ENCODE peak calls at places on chromosomes 12 and 14, in eight cellular contexts. One of them, this sample, is unnamed.

GRCh38 chr12:57627504-57628279 is 5.3 kb downstream of the B4GALNT1 start:
- DNase-seq in HEK293T: no peak
- DNase-seq in AG09319: no peak
- DNase-seq in heart right ventricle: no peak
- DNase-seq in activated T-cell treated with anti-CD3 and anti-CD28 coated beads for 1 hour: no peak
- DNase-seq in stimulated activated CD4-positive, alpha-beta T cell treated with anti-CD3 and anti-CD28 coated beads, TNF-alpha, amount 100 ng/mL, for 1 hour: no peak
- DNase-seq in CD8-positive, alpha-beta memory T cell: no peak
- DNase-seq in activated T-helper 1 cell treated with anti-CD3 and anti-CD28 coated beads, Interleukin-12 subunit alpha, Interleukin-12 subunit beta, Interleukin-2, Interleukin-4 antibody, amounts not matched to agents 30 ng/mL and 10 ng/mL and 1 ng/mL, durations not matched to agents 14 hours and 24 hours and 36 hours: no peak
- DNase-seq in this sample: no peak

GRCh38 chr14:71716371-71716770 is 215.9 kb upstream of the RGS6 start:
- DNase-seq in HEK293T: no peak
- DNase-seq in activated T-helper 1 cell treated with anti-CD3 and anti-CD28 coated beads, Interleukin-12 subunit alpha, Interleukin-12 subunit beta, Interleukin-2, Interleukin-4 antibody, amounts not matched to agents 30 ng/mL and 10 ng/mL and 1 ng/mL, durations not matched to agents 14 hours and 24 hours and 36 hours: no peak
- DNase-seq in heart right ventricle: no peak
- DNase-seq in stimulated activated CD4-positive, alpha-beta T cell treated with anti-CD3 and anti-CD28 coated beads, TNF-alpha, amount 100 ng/mL, for 1 hour: no peak
- DNase-seq in AG09319: no peak
- DNase-seq in CD8-positive, alpha-beta memory T cell: no peak
- DNase-seq in activated T-cell treated with anti-CD3 and anti-CD28 coated beads for 1 hour: no peak
- DNase-seq in this sample: peak; percentile 70

GRCh38 chr14:105123981-105124836 is 44.4 kb downstream of the JAG2 start:
- DNase-seq in CD8-positive, alpha-beta memory T cell: no peak
- DNase-seq in activated T-cell treated with anti-CD3 and anti-CD28 coated beads for 1 hour: no peak
- DNase-seq in heart right ventricle: no peak
- DNase-seq in activated T-helper 1 cell treated with anti-CD3 and anti-CD28 coated beads, Interleukin-12 subunit alpha, Interleukin-12 subunit beta, Interleukin-2, Interleukin-4 antibody, amounts not matched to agents 30 ng/mL and 10 ng/mL and 1 ng/mL, durations not matched to agents 14 hours and 24 hours and 36 hours: no peak
- DNase-seq in AG09319: no peak
- DNase-seq in stimulated activated CD4-positive, alpha-beta T cell treated with anti-CD3 and anti-CD28 coated beads, TNF-alpha, amount 100 ng/mL, for 1 hour: no peak
- DNase-seq in HEK293T: no peak
- DNase-seq in this sample: no peak

GRCh38 chr14:75438486-75439080 is 10.8 kb downstream of the JDP2 start:
- DNase-seq in AG09319: no peak
- DNase-seq in CD8-positive, alpha-beta memory T cell: no peak
- DNase-seq in heart right ventricle: no peak
- DNase-seq in stimulated activated CD4-positive, alpha-beta T cell treated with anti-CD3 and anti-CD28 coated beads, TNF-alpha, amount 100 ng/mL, for 1 hour: no peak
- DNase-seq in HEK293T: no peak
- DNase-seq in activated T-helper 1 cell treated with anti-CD3 and anti-CD28 coated beads, Interleukin-12 subunit alpha, Interleukin-12 subunit beta, Interleukin-2, Interleukin-4 antibody, amounts not matched to agents 30 ng/mL and 10 ng/mL and 1 ng/mL, durations not matched to agents 14 hours and 24 hours and 36 hours: no peak
- DNase-seq in activated T-cell treated with anti-CD3 and anti-CD28 coated beads for 1 hour: no peak
- DNase-seq in this sample: no peak

GRCh38 chr14:46139668-46140067 is 511.9 kb downstream of the RPL10L start:
- DNase-seq in activated T-cell treated with anti-CD3 and anti-CD28 coated beads for 1 hour: no peak
- DNase-seq in heart right ventricle: no peak
- DNase-seq in activated T-helper 1 cell treated with anti-CD3 and anti-CD28 coated beads, Interleukin-12 subunit alpha, Interleukin-12 subunit beta, Interleukin-2, Interleukin-4 antibody, amounts not matched to agents 30 ng/mL and 10 ng/mL and 1 ng/mL, durations not matched to agents 14 hours and 24 hours and 36 hours: no peak
- DNase-seq in CD8-positive, alpha-beta memory T cell: no peak
- DNase-seq in AG09319: no peak
- DNase-seq in HEK293T: no peak
- DNase-seq in stimulated activated CD4-positive, alpha-beta T cell treated with anti-CD3 and anti-CD28 coated beads, TNF-alpha, amount 100 ng/mL, for 1 hour: no peak
- DNase-seq in this sample: no peak

GRCh38 chr12:51388066-51388799 is 3.0 kb downstream of the GALNT6 start:
- DNase-seq in CD8-positive, alpha-beta memory T cell: no peak
- DNase-seq in heart right ventricle: no peak
- DNase-seq in HEK293T: no peak
- DNase-seq in AG09319: peak; percentile 73
- DNase-seq in stimulated activated CD4-positive, alpha-beta T cell treated with anti-CD3 and anti-CD28 coated beads, TNF-alpha, amount 100 ng/mL, for 1 hour: no peak
- DNase-seq in activated T-helper 1 cell treated with anti-CD3 and anti-CD28 coated beads, Interleukin-12 subunit alpha, Interleukin-12 subunit beta, Interleukin-2, Interleukin-4 antibody, amounts not matched to agents 30 ng/mL and 10 ng/mL and 1 ng/mL, durations not matched to agents 14 hours and 24 hours and 36 hours: no peak
- DNase-seq in activated T-cell treated with anti-CD3 and anti-CD28 coated beads for 1 hour: no peak
- DNase-seq in this sample: peak; percentile 75

GRCh38 chr12:57372233-57372632 is 58.6 kb downstream of the R3HDM2 start:
- DNase-seq in activated T-helper 1 cell treated with anti-CD3 and anti-CD28 coated beads, Interleukin-12 subunit alpha, Interleukin-12 subunit beta, Interleukin-2, Interleukin-4 antibody, amounts not matched to agents 30 ng/mL and 10 ng/mL and 1 ng/mL, durations not matched to agents 14 hours and 24 hours and 36 hours: no peak
- DNase-seq in HEK293T: no peak
- DNase-seq in CD8-positive, alpha-beta memory T cell: no peak
- DNase-seq in heart right ventricle: no peak
- DNase-seq in stimulated activated CD4-positive, alpha-beta T cell treated with anti-CD3 and anti-CD28 coated beads, TNF-alpha, amount 100 ng/mL, for 1 hour: no peak
- DNase-seq in AG09319: no peak
- DNase-seq in activated T-cell treated with anti-CD3 and anti-CD28 coated beads for 1 hour: no peak
- DNase-seq in this sample: peak; percentile 40

GRCh38 chr12:102993537-102993936 is 36.1 kb downstream of the ASCL1 start:
- DNase-seq in heart right ventricle: no peak
- DNase-seq in activated T-cell treated with anti-CD3 and anti-CD28 coated beads for 1 hour: no peak
- DNase-seq in CD8-positive, alpha-beta memory T cell: no peak
- DNase-seq in stimulated activated CD4-positive, alpha-beta T cell treated with anti-CD3 and anti-CD28 coated beads, TNF-alpha, amount 100 ng/mL, for 1 hour: no peak
- DNase-seq in HEK293T: no peak
- DNase-seq in AG09319: no peak
- DNase-seq in activated T-helper 1 cell treated with anti-CD3 and anti-CD28 coated beads, Interleukin-12 subunit alpha, Interleukin-12 subunit beta, Interleukin-2, Interleukin-4 antibody, amounts not matched to agents 30 ng/mL and 10 ng/mL and 1 ng/mL, durations not matched to agents 14 hours and 24 hours and 36 hours: no peak
- DNase-seq in this sample: no peak

GRCh38 chr14:106737025-106737424 is 1210.6 kb downstream of the TMEM121 start:
- DNase-seq in activated T-helper 1 cell treated with anti-CD3 and anti-CD28 coated beads, Interleukin-12 subunit alpha, Interleukin-12 subunit beta, Interleukin-2, Interleukin-4 antibody, amounts not matched to agents 30 ng/mL and 10 ng/mL and 1 ng/mL, durations not matched to agents 14 hours and 24 hours and 36 hours: no peak
- DNase-seq in AG09319: no peak
- DNase-seq in activated T-cell treated with anti-CD3 and anti-CD28 coated beads for 1 hour: no peak
- DNase-seq in CD8-positive, alpha-beta memory T cell: no peak
- DNase-seq in HEK293T: no peak
- DNase-seq in stimulated activated CD4-positive, alpha-beta T cell treated with anti-CD3 and anti-CD28 coated beads, TNF-alpha, amount 100 ng/mL, for 1 hour: no peak
- DNase-seq in heart right ventricle: no peak
- DNase-seq in this sample: no peak

GRCh38 chr14:22510527-22511110 is 78.4 kb downstream of the DAD1 start:
- DNase-seq in activated T-helper 1 cell treated with anti-CD3 and anti-CD28 coated beads, Interleukin-12 subunit alpha, Interleukin-12 subunit beta, Interleukin-2, Interleukin-4 antibody, amounts not matched to agents 30 ng/mL and 10 ng/mL and 1 ng/mL, durations not matched to agents 14 hours and 24 hours and 36 hours: no peak
- DNase-seq in HEK293T: no peak
- DNase-seq in activated T-cell treated with anti-CD3 and anti-CD28 coated beads for 1 hour: no peak
- DNase-seq in AG09319: no peak
- DNase-seq in heart right ventricle: no peak
- DNase-seq in CD8-positive, alpha-beta memory T cell: no peak
- DNase-seq in stimulated activated CD4-positive, alpha-beta T cell treated with anti-CD3 and anti-CD28 coated beads, TNF-alpha, amount 100 ng/mL, for 1 hour: no peak
- DNase-seq in this sample: peak; percentile 69

GRCh38 chr12:1870086-1870485 is 48.4 kb downstream of the CACNA2D4 start:
- DNase-seq in stimulated activated CD4-positive, alpha-beta T cell treated with anti-CD3 and anti-CD28 coated beads, TNF-alpha, amount 100 ng/mL, for 1 hour: no peak
- DNase-seq in activated T-cell treated with anti-CD3 and anti-CD28 coated beads for 1 hour: no peak
- DNase-seq in activated T-helper 1 cell treated with anti-CD3 and anti-CD28 coated beads, Interleukin-12 subunit alpha, Interleukin-12 subunit beta, Interleukin-2, Interleukin-4 antibody, amounts not matched to agents 30 ng/mL and 10 ng/mL and 1 ng/mL, durations not matched to agents 14 hours and 24 hours and 36 hours: no peak
- DNase-seq in HEK293T: no peak
- DNase-seq in heart right ventricle: no peak
- DNase-seq in CD8-positive, alpha-beta memory T cell: no peak
- DNase-seq in AG09319: no peak
- DNase-seq in this sample: no peak

GRCh38 chr12:118103231-118103600 is 595 bp downstream of the VSIG10 start:
- DNase-seq in activated T-helper 1 cell treated with anti-CD3 and anti-CD28 coated beads, Interleukin-12 subunit alpha, Interleukin-12 subunit beta, Interleukin-2, Interleukin-4 antibody, amounts not matched to agents 30 ng/mL and 10 ng/mL and 1 ng/mL, durations not matched to agents 14 hours and 24 hours and 36 hours: no peak
- DNase-seq in CD8-positive, alpha-beta memory T cell: no peak
- DNase-seq in HEK293T: peak; percentile 32
- DNase-seq in heart right ventricle: no peak
- DNase-seq in activated T-cell treated with anti-CD3 and anti-CD28 coated beads for 1 hour: no peak
- DNase-seq in stimulated activated CD4-positive, alpha-beta T cell treated with anti-CD3 and anti-CD28 coated beads, TNF-alpha, amount 100 ng/mL, for 1 hour: no peak
- DNase-seq in AG09319: no peak
- DNase-seq in this sample: peak; percentile 42

GRCh38 chr12:24795699-24796385 is 153.1 kb downstream of the BCAT1 start:
- DNase-seq in heart right ventricle: no peak
- DNase-seq in HEK293T: no peak
- DNase-seq in activated T-cell treated with anti-CD3 and anti-CD28 coated beads for 1 hour: no peak
- DNase-seq in stimulated activated CD4-positive, alpha-beta T cell treated with anti-CD3 and anti-CD28 coated beads, TNF-alpha, amount 100 ng/mL, for 1 hour: no peak
- DNase-seq in CD8-positive, alpha-beta memory T cell: no peak
- DNase-seq in AG09319: no peak
- DNase-seq in activated T-helper 1 cell treated with anti-CD3 and anti-CD28 coated beads, Interleukin-12 subunit alpha, Interleukin-12 subunit beta, Interleukin-2, Interleukin-4 antibody, amounts not matched to agents 30 ng/mL and 10 ng/mL and 1 ng/mL, durations not matched to agents 14 hours and 24 hours and 36 hours: no peak
- DNase-seq in this sample: no peak

GRCh38 chr12:123141615-123142517 is 9.0 kb downstream of the PITPNM2 start:
- DNase-seq in activated T-cell treated with anti-CD3 and anti-CD28 coated beads for 1 hour: no peak
- DNase-seq in CD8-positive, alpha-beta memory T cell: no peak
- DNase-seq in AG09319: peak; percentile 39
- DNase-seq in HEK293T: no peak
- DNase-seq in heart right ventricle: peak; percentile 51
- DNase-seq in activated T-helper 1 cell treated with anti-CD3 and anti-CD28 coated beads, Interleukin-12 subunit alpha, Interleukin-12 subunit beta, Interleukin-2, Interleukin-4 antibody, amounts not matched to agents 30 ng/mL and 10 ng/mL and 1 ng/mL, durations not matched to agents 14 hours and 24 hours and 36 hours: no peak
- DNase-seq in stimulated activated CD4-positive, alpha-beta T cell treated with anti-CD3 and anti-CD28 coated beads, TNF-alpha, amount 100 ng/mL, for 1 hour: no peak
- DNase-seq in this sample: peak; percentile 63

GRCh38 chr14:41986726-41987125 is 380.1 kb downstream of the LRFN5 start:
- DNase-seq in heart right ventricle: no peak
- DNase-seq in HEK293T: no peak
- DNase-seq in stimulated activated CD4-positive, alpha-beta T cell treated with anti-CD3 and anti-CD28 coated beads, TNF-alpha, amount 100 ng/mL, for 1 hour: no peak
- DNase-seq in AG09319: no peak
- DNase-seq in activated T-helper 1 cell treated with anti-CD3 and anti-CD28 coated beads, Interleukin-12 subunit alpha, Interleukin-12 subunit beta, Interleukin-2, Interleukin-4 antibody, amounts not matched to agents 30 ng/mL and 10 ng/mL and 1 ng/mL, durations not matched to agents 14 hours and 24 hours and 36 hours: no peak
- DNase-seq in activated T-cell treated with anti-CD3 and anti-CD28 coated beads for 1 hour: no peak
- DNase-seq in CD8-positive, alpha-beta memory T cell: no peak
- DNase-seq in this sample: no peak

GRCh38 chr14:100524933-100525243 is 62.3 kb downstream of the BEGAIN start:
- DNase-seq in heart right ventricle: no peak
- DNase-seq in HEK293T: no peak
- DNase-seq in activated T-cell treated with anti-CD3 and anti-CD28 coated beads for 1 hour: no peak
- DNase-seq in activated T-helper 1 cell treated with anti-CD3 and anti-CD28 coated beads, Interleukin-12 subunit alpha, Interleukin-12 subunit beta, Interleukin-2, Interleukin-4 antibody, amounts not matched to agents 30 ng/mL and 10 ng/mL and 1 ng/mL, durations not matched to agents 14 hours and 24 hours and 36 hours: no peak
- DNase-seq in CD8-positive, alpha-beta memory T cell: no peak
- DNase-seq in AG09319: no peak
- DNase-seq in stimulated activated CD4-positive, alpha-beta T cell treated with anti-CD3 and anti-CD28 coated beads, TNF-alpha, amount 100 ng/mL, for 1 hour: no peak
- DNase-seq in this sample: no peak

GRCh38 chr12:18750087-18750486 is 12.2 kb downstream of the CAPZA3 start:
- DNase-seq in heart right ventricle: no peak
- DNase-seq in CD8-positive, alpha-beta memory T cell: no peak
- DNase-seq in activated T-helper 1 cell treated with anti-CD3 and anti-CD28 coated beads, Interleukin-12 subunit alpha, Interleukin-12 subunit beta, Interleukin-2, Interleukin-4 antibody, amounts not matched to agents 30 ng/mL and 10 ng/mL and 1 ng/mL, durations not matched to agents 14 hours and 24 hours and 36 hours: no peak
- DNase-seq in AG09319: peak; percentile 12
- DNase-seq in activated T-cell treated with anti-CD3 and anti-CD28 coated beads for 1 hour: no peak
- DNase-seq in stimulated activated CD4-positive, alpha-beta T cell treated with anti-CD3 and anti-CD28 coated beads, TNF-alpha, amount 100 ng/mL, for 1 hour: no peak
- DNase-seq in HEK293T: no peak
- DNase-seq in this sample: peak; percentile 6

GRCh38 chr14:49512571-49512970 is 73.6 kb downstream of the RPS29 start:
- DNase-seq in HEK293T: no peak
- DNase-seq in activated T-helper 1 cell treated with anti-CD3 and anti-CD28 coated beads, Interleukin-12 subunit alpha, Interleukin-12 subunit beta, Interleukin-2, Interleukin-4 antibody, amounts not matched to agents 30 ng/mL and 10 ng/mL and 1 ng/mL, durations not matched to agents 14 hours and 24 hours and 36 hours: no peak
- DNase-seq in AG09319: no peak
- DNase-seq in stimulated activated CD4-positive, alpha-beta T cell treated with anti-CD3 and anti-CD28 coated beads, TNF-alpha, amount 100 ng/mL, for 1 hour: no peak
- DNase-seq in CD8-positive, alpha-beta memory T cell: no peak
- DNase-seq in heart right ventricle: no peak
- DNase-seq in activated T-cell treated with anti-CD3 and anti-CD28 coated beads for 1 hour: no peak
- DNase-seq in this sample: no peak

This sample was measured in GM03348.